ENCODE peak calls at places on chromosomes 3 and 15, in four cellular contexts. E is IMR-90, P is mesendoderm, V is H1. D is an unnamed sample.

GRCh38 chr3:177640319-177640997 is 443.2 kb upstream of the TBL1XR1 start:
- DNase-seq in E (no peak), P (peak), V (no peak), D (peak)

GRCh38 chr15:39304201-39304841 is 276.6 kb upstream of the THBS1 start:
- DNase-seq in E (peak), P (no peak), V (no peak), D (no peak)

GRCh38 chr15:70264014-70264492 is 166.3 kb upstream of the TLE3 start:
- DNase-seq in E (no peak), P (no peak), V (no peak), D (no peak)

GRCh38 chr3:23928525-23928924 is 11.6 kb downstream of the RPL15 start:
- DNase-seq in E (no peak), P (no peak), V (no peak), D (no peak)

GRCh38 chr15:70247281-70247680 is 149.6 kb upstream of the TLE3 start:
- DNase-seq in E (no peak), P (no peak), V (no peak), D (no peak)

GRCh38 chr3:94098487-94098886 is 35.6 kb downstream of the NSUN3 start:
- DNase-seq in E (peak), P (no peak), V (no peak), D (no peak)

GRCh38 chr3:194369522-194370279 is at the start of gene LRRC15:
- DNase-seq in E (peak), P (peak), V (no peak), D (peak)

GRCh38 chr15:80929689-80930088 is 59.9 kb downstream of the MESD start:
- DNase-seq in E (peak), P (no peak), V (no peak), D (no peak)

GRCh38 chr15:97867870-97868269 is 92.6 kb upstream of the ARRDC4 start:
- DNase-seq in E (no peak), P (no peak), V (no peak), D (no peak)

GRCh38 chr15:39230205-39230916 is 350.5 kb upstream of the THBS1 start:
- DNase-seq in E (no peak), P (no peak), V (no peak), D (no peak)

GRCh38 chr3:58173670-58174472 is 36.9 kb downstream of the DNASE1L3 start:
- DNase-seq in E (no peak), P (peak), V (no peak), D (peak)

GRCh38 chr15:87477759-87478687 is 778.5 kb downstream of the NTRK3 start:
- DNase-seq in E (peak), P (peak), V (no peak), D (peak)
- H3K27ac ChIP-seq in E (no peak), P (no peak), V (no peak), D (no peak)

GRCh38 chr3:130963878-130964277 is 62.7 kb downstream of the ASTE1 start:
- DNase-seq in E (peak), P (peak), V (peak), D (no peak)

GRCh38 chr3:130967281-130967680 is 59.3 kb downstream of the ASTE1 start:
- DNase-seq in E (no peak), P (no peak), V (no peak), D (no peak)

GRCh38 chr3:130969621-130970020 is 57.0 kb downstream of the ASTE1 start:
- DNase-seq in E (no peak), P (no peak), V (no peak), D (no peak)

GRCh38 chr3:130971208-130971607 is 55.4 kb downstream of the ASTE1 start:
- DNase-seq in E (peak), P (no peak), V (no peak), D (no peak)

GRCh38 chr3:130968231-130968630 is 58.4 kb downstream of the ASTE1 start:
- DNase-seq in E (peak), P (peak), V (no peak), D (no peak)
- H3K4me2 ChIP-seq in E (peak), P (no peak), V (no peak), D (no peak)

GRCh38 chr3:95272791-95273190 is 1209.9 kb downstream of the NSUN3 start:
- DNase-seq in E (no peak), P (no peak), V (no peak), D (no peak)
- H4K5ac ChIP-seq in E (no peak), P (no peak), V (no peak), D (no peak)

GRCh38 chr3:52055537-52056351 is 627 bp downstream of the DUSP7 start:
- DNase-seq in E (peak), P (peak), V (no peak), D (peak)

GRCh38 chr3:52058111-52058510 is 1.7 kb upstream of the DUSP7 start:
- DNase-seq in E (no peak), P (no peak), V (no peak), D (no peak)

GRCh38 chr3:52056521-52056967 is at the start of gene DUSP7:
- DNase-seq in E (peak), P (peak), V (no peak), D (peak)

GRCh38 chr3:52056968-52057805 is 816 bp upstream of the DUSP7 start:
- DNase-seq in E (peak), P (peak), V (peak), D (peak)

DNA sequence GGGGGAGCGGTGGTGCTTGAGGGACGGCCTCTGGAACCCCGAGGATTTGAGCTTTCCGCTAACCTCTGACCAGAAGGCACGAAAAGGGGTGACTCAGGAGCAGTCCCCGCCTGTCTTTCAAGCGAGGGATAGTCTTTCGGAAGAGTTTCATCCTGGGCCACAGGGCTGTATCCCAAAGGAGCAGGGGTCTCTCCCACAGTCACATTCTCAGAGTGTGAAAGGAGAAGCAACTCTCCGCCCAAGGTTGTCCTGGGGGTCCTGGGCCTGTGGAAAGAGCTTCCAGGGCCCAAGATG is 1.4 kb upstream of the DUSP7 start:
- DNase-seq in E (no peak), P (no peak), V (no peak), D (no peak)
- H3K27ac ChIP-seq in E (no peak), P (no peak), V (peak), D (no peak)

GRCh38 chr3:180036678-180037455 is at the start of gene PEX5L:
- DNase-seq in E (peak), P (peak), V (peak), D (peak)

GRCh38 chr3:180040966-180041365 is 4.2 kb upstream of the PEX5L start:
- DNase-seq in E (no peak), P (no peak), V (no peak), D (no peak)

GRCh38 chr3:180036092-180036677 is 552 bp downstream of the PEX5L start:
- DNase-seq in E (no peak), P (peak), V (no peak), D (no peak)
- H3K4me2 ChIP-seq in E (no peak), P (peak), V (peak), D (peak)

D was measured in H9.